ENCODE peak calls at places on chromosomes 7 and 10, in nine cellular contexts. M is H54, G is body of pancreas, X is erythroblast, P is HCT116, E is Peyer's patch, C is heart left ventricle, Z is right lobe of liver, V is GM12891. K is an unnamed sample.

GRCh38 chr10:5888843-5889623 is 660 bp downstream of the ANKRD16 start:
- DNase-seq in M (no peak), G (peak), X (peak), P (no peak), E (peak), C (peak), Z (no peak), V (peak), K (no peak)

GRCh38 chr7:83276250-83276649 is 113.6 kb upstream of the PCLO start:
- DNase-seq in M (no peak), G (no peak), X (no peak), P (no peak), E (no peak), C (no peak), Z (no peak), V (no peak), K (no peak)

GRCh38 chr10:21978191-21978862 is 25.2 kb downstream of the DNAJC1 start:
- DNase-seq in M (no peak), G (no peak), X (no peak), P (no peak), E (no peak), C (no peak), Z (no peak), V (no peak), K (no peak)

GRCh38 chr7:132618956-132619305 is 42.7 kb upstream of the PLXNA4 start:
- DNase-seq in M (no peak), G (no peak), X (no peak), P (no peak), E (no peak), C (no peak), Z (no peak), V (no peak), K (no peak)

GRCh38 chr7:69342154-69342884 is 256.0 kb upstream of the AUTS2 start:
- DNase-seq in M (no peak), G (no peak), X (no peak), P (no peak), E (no peak), C (no peak), Z (no peak), V (no peak), K (no peak)

GRCh38 chr10:46301721-46302479 is 15.1 kb downstream of the ANTXRL start:
- DNase-seq in M (no peak), G (no peak), X (no peak), P (no peak), E (no peak), C (no peak), Z (no peak), V (no peak), K (no peak)

GRCh38 chr10:7119325-7120015 is 291.4 kb downstream of the SFMBT2 start:
- DNase-seq in M (no peak), G (no peak), X (peak), P (no peak), E (no peak), C (no peak), Z (no peak), V (no peak), K (no peak)

GRCh38 chr10:26621889-26622681 is 75.4 kb upstream of the PDSS1 start:
- DNase-seq in M (no peak), G (peak), X (peak), P (no peak), E (peak), C (peak), Z (peak), V (peak), K (no peak)

GRCh38 chr7:102046373-102047117 is 229.1 kb downstream of the CUX1 start:
- DNase-seq in M (no peak), G (no peak), X (no peak), P (no peak), E (no peak), C (no peak), Z (no peak), V (no peak), K (no peak)

GRCh38 chr10:63456437-63457210 is 9.2 kb downstream of the JMJD1C start:
- DNase-seq in M (no peak), G (no peak), X (no peak), P (no peak), E (no peak), C (no peak), Z (no peak), V (no peak), K (no peak)

GRCh38 chr10:35523670-35524225 is 81.4 kb upstream of the GJD4 start:
- DNase-seq in M (no peak), G (no peak), X (no peak), P (no peak), E (no peak), C (no peak), Z (no peak), V (no peak), K (no peak)

GRCh38 chr10:77036993-77037734 is 600.4 kb downstream of the KCNMA1 start:
- DNase-seq in M (peak), G (no peak), X (peak), P (peak), E (no peak), C (no peak), Z (peak), V (no peak), K (no peak)

GRCh38 chr10:63280386-63280785 is 147.3 kb downstream of the NRBF2 start:
- DNase-seq in M (no peak), G (no peak), X (no peak), P (no peak), E (no peak), C (no peak), Z (no peak), V (no peak), K (no peak)

GRCh38 chr7:98423043-98423442 is 22.2 kb upstream of the BAIAP2L1 start:
- DNase-seq in M (no peak), G (no peak), X (no peak), P (peak), E (no peak), C (no peak), Z (peak), V (no peak), K (no peak)

GRCh38 chr7:27156508-27156898 is at the start of gene HOXA7:
- DNase-seq in M (no peak), G (no peak), X (no peak), P (no peak), E (peak), C (no peak), Z (no peak), V (no peak), K (no peak)

GRCh38 chr7:108836246-108836645 is 266.6 kb downstream of the DNAJB9 start:
- DNase-seq in M (no peak), G (no peak), X (no peak), P (no peak), E (no peak), C (no peak), Z (no peak), V (no peak), K (no peak)

GRCh38 chr10:118595598-118596425 is at the start of gene PRLHR:
- DNase-seq in M (peak), G (peak), X (peak), P (no peak), E (no peak), C (no peak), Z (no peak), V (no peak), K (no peak)

GRCh38 chr7:119132439-119132838 is 907.9 kb downstream of the ANKRD7 start:
- DNase-seq in M (no peak), G (no peak), X (no peak), P (no peak), E (no peak), C (no peak), Z (no peak), V (no peak), K (no peak)

GRCh38 chr10:129057856-129058663 is 409.0 kb upstream of the MGMT start:
- DNase-seq in M (no peak), G (no peak), X (no peak), P (no peak), E (no peak), C (no peak), Z (no peak), V (no peak), K (peak)

GRCh38 chr7:104962781-104963180 is 51.2 kb upstream of the KMT2E start:
- DNase-seq in M (no peak), G (no peak), X (no peak), P (no peak), E (no peak), C (no peak), Z (no peak), V (no peak), K (no peak)

GRCh38 chr7:50793115-50793946 is 10.6 kb upstream of the GRB10 start:
- DNase-seq in M (peak), G (peak), X (peak), P (no peak), E (peak), C (peak), Z (peak), V (peak), K (no peak)

GRCh38 chr10:43194861-43195260 is 56.6 kb downstream of the CSGALNACT2 start:
- DNase-seq in M (no peak), G (no peak), X (no peak), P (no peak), E (no peak), C (no peak), Z (no peak), V (no peak), K (no peak)

GRCh38 chr10:43197834-43198681 is 59.8 kb downstream of the CSGALNACT2 start:
- DNase-seq in M (no peak), G (no peak), X (peak), P (no peak), E (peak), C (no peak), Z (peak), V (peak), K (no peak)

GRCh38 chr10:43196981-43197833 is 59.0 kb downstream of the CSGALNACT2 start:
- DNase-seq in M (no peak), G (no peak), X (no peak), P (no peak), E (peak), C (no peak), Z (peak), V (peak), K (no peak)

GRCh38 chr10:43195557-43195956 is 57.3 kb downstream of the CSGALNACT2 start:
- DNase-seq in M (no peak), G (no peak), X (no peak), P (no peak), E (no peak), C (no peak), Z (peak), V (no peak), K (no peak)

GRCh38 chr10:43196131-43196980 is 58.1 kb downstream of the CSGALNACT2 start:
- DNase-seq in M (no peak), G (no peak), X (no peak), P (no peak), E (peak), C (no peak), Z (peak), V (peak), K (no peak)
- TF ChIP-seq POLR2A in M (no peak), G (no peak), X (no peak), P (no peak), E (no peak), C (no peak), Z (no peak), V (no peak), K (no peak)

GRCh38 chr10:44879531-44879899 is 31.6 kb upstream of the TMEM72 start:
- DNase-seq in M (no peak), G (no peak), X (no peak), P (no peak), E (no peak), C (no peak), Z (no peak), V (no peak), K (no peak)
- TF ChIP-seq POLR2A in M (no peak), G (no peak), X (no peak), P (no peak), E (no peak), C (no peak), Z (no peak), V (no peak), K (no peak)

GRCh38 chr7:130112662-130113425 is 42.5 kb downstream of the KLHDC10 start:
- DNase-seq in M (no peak), G (no peak), X (no peak), P (no peak), E (no peak), C (no peak), Z (no peak), V (no peak), K (no peak)
- TF ChIP-seq POLR2A in M (no peak), G (no peak), X (no peak), P (no peak), E (no peak), C (no peak), Z (no peak), V (no peak), K (no peak)

DNA sequence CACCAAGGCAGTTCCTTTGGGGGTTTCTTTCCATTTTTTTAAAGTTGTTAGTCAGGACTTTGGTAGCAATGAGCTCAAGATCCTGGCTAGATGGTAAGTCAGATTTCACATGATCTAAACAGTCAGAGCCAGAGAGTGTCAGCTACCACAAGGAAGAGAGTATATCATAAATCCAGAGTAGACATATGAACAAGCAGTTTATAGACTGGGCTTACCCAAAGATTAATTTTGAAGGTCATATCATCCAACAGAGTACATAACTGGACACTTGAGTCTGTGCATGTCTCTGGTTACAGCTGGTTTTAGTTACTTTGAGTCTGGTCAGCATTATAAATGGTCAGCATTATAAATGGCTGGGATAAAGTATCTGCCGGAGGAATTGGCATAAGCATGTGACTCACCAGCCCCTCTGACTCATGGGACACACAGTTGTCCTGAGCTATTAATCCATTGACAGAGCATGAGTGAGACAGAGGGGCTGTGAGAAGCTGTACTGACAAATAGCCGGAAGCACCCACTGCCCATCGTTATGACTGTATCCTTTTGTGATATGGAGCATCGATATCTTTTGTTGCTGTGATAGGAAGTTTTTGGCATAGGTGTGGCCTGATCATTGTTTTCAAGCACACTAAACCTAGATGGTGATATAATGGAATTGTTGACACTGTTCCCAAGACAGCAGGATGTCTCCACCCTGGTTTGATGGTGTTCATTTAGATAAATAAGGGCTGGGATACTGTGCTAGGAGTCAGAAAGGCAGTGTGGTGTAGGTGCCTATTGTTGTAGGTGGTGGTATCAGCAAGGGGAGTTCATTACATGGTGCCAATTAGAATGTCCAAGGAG is 19.2 kb downstream of the PPP1R3C start:
- DNase-seq in M (peak), G (no peak), X (no peak), P (peak), E (no peak), C (no peak), Z (no peak), V (no peak), K (no peak)
- TF ChIP-seq POLR2A in M (no peak), G (no peak), X (no peak), P (no peak), E (no peak), C (no peak), Z (no peak), V (no peak), K (no peak)

DNA sequence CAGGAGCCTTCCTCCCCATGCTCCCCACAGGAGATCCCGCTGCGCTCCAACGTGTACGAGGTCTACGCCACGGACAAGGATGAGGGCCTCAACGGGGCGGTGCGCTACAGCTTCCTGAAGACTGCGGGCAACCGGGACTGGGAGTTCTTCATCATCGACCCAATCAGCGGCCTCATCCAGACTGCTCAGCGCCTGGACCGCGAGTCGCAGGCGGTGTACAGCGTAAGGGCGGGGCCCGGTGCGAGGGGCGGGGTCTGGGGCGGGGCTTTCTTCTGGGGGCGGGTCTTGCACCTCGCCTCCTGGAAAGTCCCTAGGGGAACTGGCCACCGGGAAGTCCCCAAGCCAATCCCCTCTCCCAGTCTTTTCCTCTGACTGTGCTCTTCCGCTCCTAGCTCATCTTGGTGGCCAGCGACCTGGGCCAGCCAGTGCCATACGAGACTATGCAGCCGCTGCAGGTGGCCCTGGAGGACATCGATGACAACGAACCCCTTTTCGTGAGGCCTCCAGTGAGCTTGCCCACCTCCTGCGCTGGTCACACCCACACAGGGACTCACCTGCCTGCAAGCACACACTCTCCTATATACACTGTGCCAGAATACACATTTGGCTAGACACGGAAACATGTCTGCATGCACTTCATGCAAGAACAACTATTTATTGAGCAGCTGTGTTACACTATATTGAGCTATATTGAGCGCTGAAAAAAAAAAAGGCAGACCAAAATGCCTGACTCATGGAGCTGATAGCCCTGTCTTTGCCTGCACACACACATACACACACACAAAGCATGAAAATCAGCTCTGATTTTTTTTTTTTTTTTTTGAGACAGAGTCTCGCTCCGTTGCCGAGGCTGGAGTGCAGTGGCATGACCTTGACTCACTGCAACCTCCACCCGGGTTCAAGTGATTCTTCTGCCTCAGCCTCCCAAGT is 32.7 kb upstream of the VSIR start:
- DNase-seq in M (no peak), G (peak), X (peak), P (peak), E (peak), C (peak), Z (no peak), V (no peak), K (no peak)
- TF ChIP-seq POLR2A in M (no peak), G (no peak), X (no peak), P (no peak), E (no peak), C (no peak), Z (no peak), V (no peak), K (no peak)

GRCh38 chr7:32890553-32891045 is 961 bp downstream of the KBTBD2 start:
- DNase-seq in M (no peak), G (peak), X (peak), P (peak), E (no peak), C (no peak), Z (no peak), V (no peak), K (no peak)
- TF ChIP-seq POLR2A in M (no peak), G (no peak), X (peak), P (no peak), E (no peak), C (no peak), Z (no peak), V (no peak), K (peak)

GRCh38 chr7:95113590-95113989 is 206.2 kb downstream of the PPP1R9A start:
- DNase-seq in M (no peak), G (no peak), X (no peak), P (no peak), E (no peak), C (no peak), Z (no peak), V (no peak), K (no peak)
- TF ChIP-seq POLR2A in M (no peak), G (no peak), X (no peak), P (no peak), E (no peak), C (no peak), Z (no peak), V (no peak), K (no peak)

GRCh38 chr10:103742779-103743178 is 112.6 kb downstream of the SH3PXD2A start:
- DNase-seq in M (no peak), G (no peak), X (no peak), P (no peak), E (no peak), C (no peak), Z (peak), V (no peak), K (no peak)

GRCh38 chr10:103746598-103746997 is 108.8 kb downstream of the SH3PXD2A start:
- DNase-seq in M (no peak), G (no peak), X (no peak), P (no peak), E (no peak), C (no peak), Z (no peak), V (no peak), K (no peak)

GRCh38 chr10:103748020-103748419 is 107.4 kb downstream of the SH3PXD2A start:
- DNase-seq in M (no peak), G (no peak), X (no peak), P (no peak), E (no peak), C (no peak), Z (no peak), V (no peak), K (no peak)

GRCh38 chr10:103747193-103747865 is 108.0 kb downstream of the SH3PXD2A start:
- DNase-seq in M (no peak), G (no peak), X (no peak), P (no peak), E (no peak), C (no peak), Z (no peak), V (no peak), K (no peak)

GRCh38 chr10:103745264-103746247 is 109.8 kb downstream of the SH3PXD2A start:
- DNase-seq in M (peak), G (no peak), X (no peak), P (peak), E (peak), C (peak), Z (no peak), V (no peak), K (no peak)
- TF ChIP-seq POLR2A in M (no peak), G (no peak), X (no peak), P (no peak), E (no peak), C (no peak), Z (no peak), V (no peak), K (no peak)

DNA sequence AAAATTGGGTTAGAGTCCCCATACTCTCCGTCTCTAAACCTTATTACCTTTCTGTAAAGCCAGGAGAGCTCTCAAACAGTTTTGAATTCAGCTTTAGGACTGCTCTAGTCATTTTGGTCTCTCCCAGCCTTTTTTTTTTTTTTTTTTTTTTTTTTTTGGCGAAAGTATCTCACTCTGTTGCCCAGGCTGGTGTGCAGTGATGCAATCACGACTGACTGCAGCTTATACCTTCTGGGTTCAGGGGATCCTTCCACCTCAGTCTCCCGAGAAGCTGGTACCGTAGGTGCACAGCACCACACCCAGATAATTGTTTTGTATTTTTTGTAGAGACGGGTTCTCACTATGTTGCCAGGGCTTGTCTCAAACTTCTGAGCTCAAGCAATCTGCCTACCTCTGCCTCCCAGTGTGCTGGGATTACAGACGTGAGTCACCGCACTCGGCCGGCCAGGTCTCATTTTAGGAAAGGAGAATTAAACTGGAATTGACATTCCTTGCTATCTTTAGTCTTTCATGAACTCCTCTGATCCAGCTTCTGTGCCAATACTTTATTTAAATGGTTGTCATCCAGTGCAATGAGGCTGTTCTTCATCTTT is 31.4 kb upstream of the RSU1 start:
- DNase-seq in M (no peak), G (no peak), X (no peak), P (no peak), E (no peak), C (no peak), Z (no peak), V (no peak), K (no peak)
- TF ChIP-seq POLR2A in M (no peak), G (no peak), X (no peak), P (no peak), E (no peak), C (no peak), Z (no peak), V (no peak), K (no peak)

K was measured in esophagus muscularis mucosa.